ENCODE peak calls at places on chromosomes 1 and 21, in eight cellular contexts. One of them, this sample, is unnamed.

GRCh38 chr1:184050631-184051030 is 899 bp upstream of the TSEN15 start:
- DNase-seq in ovary: no peak
- DNase-seq in breast epithelium: no peak
- DNase-seq in cardiac muscle cell: no peak
- DNase-seq in mucosa of descending colon: no peak
- DNase-seq in K562: no peak
- DNase-seq in CD4-positive, alpha-beta memory T cell: no peak
- DNase-seq in neuronal stem cell: no peak
- DNase-seq in this sample: peak; percentile 22

GRCh38 chr21:43906585-43907370 is 41.8 kb downstream of the AGPAT3 start:
- DNase-seq in ovary: no peak
- DNase-seq in breast epithelium: no peak
- DNase-seq in cardiac muscle cell: no peak
- DNase-seq in mucosa of descending colon: no peak
- DNase-seq in K562: no peak
- DNase-seq in CD4-positive, alpha-beta memory T cell: no peak
- DNase-seq in neuronal stem cell: no peak
- DNase-seq in this sample: no peak

GRCh38 chr1:151340870-151341754 is 5.9 kb downstream of the RFX5 start:
- DNase-seq in ovary: peak; percentile 33
- DNase-seq in breast epithelium: no peak
- DNase-seq in cardiac muscle cell: peak; percentile 88
- DNase-seq in mucosa of descending colon: peak; percentile 65
- DNase-seq in K562: peak; percentile 61
- DNase-seq in CD4-positive, alpha-beta memory T cell: peak; percentile 73
- DNase-seq in neuronal stem cell: peak; percentile 65
- DNase-seq in this sample: peak; percentile 82

GRCh38 chr21:18549214-18549905 is 145.8 kb upstream of the TMPRSS15 start:
- DNase-seq in ovary: no peak
- DNase-seq in breast epithelium: no peak
- DNase-seq in cardiac muscle cell: no peak
- DNase-seq in mucosa of descending colon: no peak
- DNase-seq in K562: no peak
- DNase-seq in CD4-positive, alpha-beta memory T cell: no peak
- DNase-seq in neuronal stem cell: no peak
- DNase-seq in this sample: no peak

GRCh38 chr1:63935148-63935547 is 161.3 kb downstream of the ROR1 start:
- DNase-seq in ovary: no peak
- DNase-seq in breast epithelium: no peak
- DNase-seq in cardiac muscle cell: no peak
- DNase-seq in mucosa of descending colon: no peak
- DNase-seq in K562: no peak
- DNase-seq in CD4-positive, alpha-beta memory T cell: no peak
- DNase-seq in neuronal stem cell: no peak
- DNase-seq in this sample: no peak

GRCh38 chr21:22925032-22925431 is 1926.8 kb downstream of the NCAM2 start:
- DNase-seq in ovary: no peak
- DNase-seq in breast epithelium: no peak
- DNase-seq in cardiac muscle cell: no peak
- DNase-seq in mucosa of descending colon: no peak
- DNase-seq in K562: no peak
- DNase-seq in CD4-positive, alpha-beta memory T cell: no peak
- DNase-seq in neuronal stem cell: no peak
- DNase-seq in this sample: no peak

GRCh38 chr1:187680823-187681222 is 852.1 kb downstream of the PLA2G4A start:
- DNase-seq in ovary: no peak
- DNase-seq in breast epithelium: no peak
- DNase-seq in cardiac muscle cell: no peak
- DNase-seq in mucosa of descending colon: no peak
- DNase-seq in K562: no peak
- DNase-seq in CD4-positive, alpha-beta memory T cell: no peak
- DNase-seq in neuronal stem cell: no peak
- DNase-seq in this sample: no peak

GRCh38 chr1:117147856-117148588 is 26.5 kb upstream of the TRIM45 start:
- DNase-seq in ovary: no peak
- DNase-seq in breast epithelium: peak; percentile 54
- DNase-seq in cardiac muscle cell: no peak
- DNase-seq in mucosa of descending colon: no peak
- DNase-seq in K562: no peak
- DNase-seq in CD4-positive, alpha-beta memory T cell: no peak
- DNase-seq in neuronal stem cell: no peak
- DNase-seq in this sample: peak; percentile 9

GRCh38 chr1:228283476-228284147 is 75.8 kb downstream of the OBSCN start:
- DNase-seq in ovary: peak; percentile 10
- DNase-seq in breast epithelium: peak; percentile 48
- DNase-seq in cardiac muscle cell: no peak
- DNase-seq in mucosa of descending colon: no peak
- DNase-seq in K562: no peak
- DNase-seq in CD4-positive, alpha-beta memory T cell: no peak
- DNase-seq in neuronal stem cell: no peak
- DNase-seq in this sample: no peak

GRCh38 chr1:154801612-154802011 is 68.5 kb downstream of the KCNN3 start:
- DNase-seq in ovary: no peak
- DNase-seq in breast epithelium: no peak
- DNase-seq in cardiac muscle cell: no peak
- DNase-seq in mucosa of descending colon: no peak
- DNase-seq in K562: no peak
- DNase-seq in CD4-positive, alpha-beta memory T cell: no peak
- DNase-seq in neuronal stem cell: no peak
- DNase-seq in this sample: no peak

GRCh38 chr1:56811331-56811730 is 7.9 kb downstream of the FYB2 start:
- DNase-seq in ovary: no peak
- DNase-seq in breast epithelium: no peak
- DNase-seq in cardiac muscle cell: peak; percentile 65
- DNase-seq in mucosa of descending colon: no peak
- DNase-seq in K562: no peak
- DNase-seq in CD4-positive, alpha-beta memory T cell: no peak
- DNase-seq in neuronal stem cell: no peak
- DNase-seq in this sample: no peak

GRCh38 chr1:223231011-223231572 is 88.0 kb upstream of the TLR5 start:
- DNase-seq in ovary: no peak
- DNase-seq in breast epithelium: no peak
- DNase-seq in cardiac muscle cell: no peak
- DNase-seq in mucosa of descending colon: no peak
- DNase-seq in K562: no peak
- DNase-seq in CD4-positive, alpha-beta memory T cell: no peak
- DNase-seq in neuronal stem cell: no peak
- DNase-seq in this sample: no peak

GRCh38 chr1:185681034-185681633 is 53.1 kb upstream of the HMCN1 start:
- DNase-seq in ovary: no peak
- DNase-seq in breast epithelium: no peak
- DNase-seq in cardiac muscle cell: peak; percentile 64
- DNase-seq in mucosa of descending colon: peak; percentile 57
- DNase-seq in K562: peak; percentile 43
- DNase-seq in CD4-positive, alpha-beta memory T cell: peak; percentile 36
- DNase-seq in neuronal stem cell: peak; percentile 26
- DNase-seq in this sample: peak; percentile 53

GRCh38 chr1:217946581-217946980 is 315.4 kb downstream of the SPATA17 start:
- DNase-seq in ovary: no peak
- DNase-seq in breast epithelium: no peak
- DNase-seq in cardiac muscle cell: no peak
- DNase-seq in mucosa of descending colon: no peak
- DNase-seq in K562: no peak
- DNase-seq in CD4-positive, alpha-beta memory T cell: no peak
- DNase-seq in neuronal stem cell: no peak
- DNase-seq in this sample: no peak

GRCh38 chr1:30912913-30913652 is 4.5 kb upstream of the SDC3 start:
- DNase-seq in ovary: no peak
- DNase-seq in breast epithelium: no peak
- DNase-seq in cardiac muscle cell: no peak
- DNase-seq in mucosa of descending colon: peak; percentile 49
- DNase-seq in K562: no peak
- DNase-seq in CD4-positive, alpha-beta memory T cell: no peak
- DNase-seq in neuronal stem cell: no peak
- DNase-seq in this sample: no peak

GRCh38 chr1:234208351-234208750 is 164.9 kb upstream of the COA6 start:
- DNase-seq in ovary: no peak
- DNase-seq in breast epithelium: no peak
- DNase-seq in cardiac muscle cell: no peak
- DNase-seq in mucosa of descending colon: no peak
- DNase-seq in K562: no peak
- DNase-seq in CD4-positive, alpha-beta memory T cell: no peak
- DNase-seq in neuronal stem cell: no peak
- DNase-seq in this sample: no peak

GRCh38 chr1:18998016-18998724 is 41.7 kb upstream of the IFFO2 start:
- DNase-seq in ovary: no peak
- DNase-seq in breast epithelium: no peak
- DNase-seq in cardiac muscle cell: no peak
- DNase-seq in mucosa of descending colon: no peak
- DNase-seq in K562: no peak
- DNase-seq in CD4-positive, alpha-beta memory T cell: no peak
- DNase-seq in neuronal stem cell: no peak
- DNase-seq in this sample: no peak

GRCh38 chr1:107965112-107965991 is at the start of gene VAV3:
- DNase-seq in ovary: no peak
- DNase-seq in breast epithelium: no peak
- DNase-seq in cardiac muscle cell: peak; percentile 85
- DNase-seq in mucosa of descending colon: peak; percentile 55
- DNase-seq in K562: peak; percentile 16
- DNase-seq in CD4-positive, alpha-beta memory T cell: peak; percentile 34
- DNase-seq in neuronal stem cell: peak; percentile 84
- DNase-seq in this sample: peak; percentile 74

GRCh38 chr1:37845049-37845646 is 14.2 kb downstream of the MTF1 start:
- DNase-seq in ovary: no peak
- DNase-seq in breast epithelium: no peak
- DNase-seq in cardiac muscle cell: no peak
- DNase-seq in mucosa of descending colon: no peak
- DNase-seq in K562: no peak
- DNase-seq in CD4-positive, alpha-beta memory T cell: no peak
- DNase-seq in neuronal stem cell: no peak
- DNase-seq in this sample: no peak

GRCh38 chr1:37840711-37841110 is 18.7 kb downstream of the MTF1 start:
- DNase-seq in ovary: no peak
- DNase-seq in breast epithelium: no peak
- DNase-seq in cardiac muscle cell: no peak
- DNase-seq in mucosa of descending colon: no peak
- DNase-seq in K562: no peak
- DNase-seq in CD4-positive, alpha-beta memory T cell: no peak
- DNase-seq in neuronal stem cell: no peak
- DNase-seq in this sample: no peak

GRCh38 chr1:37841652-37842051 is 17.7 kb downstream of the MTF1 start:
- DNase-seq in ovary: no peak
- DNase-seq in breast epithelium: no peak
- DNase-seq in cardiac muscle cell: no peak
- DNase-seq in mucosa of descending colon: no peak
- DNase-seq in K562: no peak
- DNase-seq in CD4-positive, alpha-beta memory T cell: no peak
- DNase-seq in neuronal stem cell: no peak
- DNase-seq in this sample: no peak

DNA sequence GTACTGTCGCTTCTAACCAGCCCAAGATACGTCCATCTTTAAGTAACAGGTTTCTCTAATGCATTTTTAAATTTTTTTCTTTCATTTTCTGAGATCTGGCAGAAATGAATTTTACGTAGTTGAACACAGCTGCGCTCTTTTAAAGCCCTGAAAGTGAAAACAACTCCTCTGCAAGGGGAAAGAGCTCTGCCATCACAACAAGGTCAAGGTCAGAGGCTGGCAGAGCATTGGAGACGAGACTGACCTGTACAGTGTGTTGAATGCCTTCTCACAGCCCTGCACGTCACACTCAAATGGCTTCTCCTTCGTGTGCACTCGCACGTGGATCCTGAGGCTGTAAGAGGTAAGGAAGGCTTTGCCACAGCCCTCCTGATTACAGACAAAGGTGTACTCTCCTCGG is 19.7 kb downstream of the MTF1 start:
- DNase-seq in ovary: no peak
- DNase-seq in breast epithelium: no peak
- DNase-seq in cardiac muscle cell: no peak
- DNase-seq in mucosa of descending colon: no peak
- DNase-seq in K562: no peak
- DNase-seq in CD4-positive, alpha-beta memory T cell: no peak
- DNase-seq in neuronal stem cell: no peak
- DNase-seq in this sample: no peak
- H3K4me1 ChIP-seq in ovary: peaks cover 4% of the 10 kb centered on the region
- H3K4me1 ChIP-seq in breast epithelium: no peaks in the 10 kb centered on the region
- H3K4me1 ChIP-seq in cardiac muscle cell: peaks cover 6% of the 10 kb centered on the region
- H3K4me1 ChIP-seq in mucosa of descending colon: peaks cover under 1% of the 10 kb centered on the region
- H3K4me1 ChIP-seq in K562: peaks cover 2% of the 10 kb centered on the region
- H3K4me1 ChIP-seq in CD4-positive, alpha-beta memory T cell: peaks cover 3% of the 10 kb centered on the region
- H3K4me1 ChIP-seq in neuronal stem cell: no peaks in the 10 kb centered on the region
- H3K4me1 ChIP-seq in this sample: no peaks in the 10 kb centered on the region

GRCh38 chr1:53015508-53015860 is 46.5 kb upstream of the PODN start:
- DNase-seq in ovary: no peak
- DNase-seq in breast epithelium: no peak
- DNase-seq in cardiac muscle cell: no peak
- DNase-seq in mucosa of descending colon: no peak
- DNase-seq in K562: no peak
- DNase-seq in CD4-positive, alpha-beta memory T cell: no peak
- DNase-seq in neuronal stem cell: no peak
- DNase-seq in this sample: no peak

GRCh38 chr1:53014791-53015507 is 47.1 kb upstream of the PODN start:
- DNase-seq in ovary: peak; percentile 64
- DNase-seq in breast epithelium: peak; percentile 61
- DNase-seq in cardiac muscle cell: peak; percentile 88
- DNase-seq in mucosa of descending colon: peak; percentile 95
- DNase-seq in K562: peak; percentile 85
- DNase-seq in CD4-positive, alpha-beta memory T cell: peak; percentile 86
- DNase-seq in neuronal stem cell: peak; percentile 65
- DNase-seq in this sample: peak; percentile 82

GRCh38 chr1:53020588-53020987 is 41.4 kb upstream of the PODN start:
- DNase-seq in ovary: no peak
- DNase-seq in breast epithelium: no peak
- DNase-seq in cardiac muscle cell: no peak
- DNase-seq in mucosa of descending colon: no peak
- DNase-seq in K562: peak; percentile 28
- DNase-seq in CD4-positive, alpha-beta memory T cell: no peak
- DNase-seq in neuronal stem cell: no peak
- DNase-seq in this sample: no peak

GRCh38 chr1:53022179-53022578 is 39.8 kb upstream of the PODN start:
- DNase-seq in ovary: no peak
- DNase-seq in breast epithelium: no peak
- DNase-seq in cardiac muscle cell: no peak
- DNase-seq in mucosa of descending colon: no peak
- DNase-seq in K562: no peak
- DNase-seq in CD4-positive, alpha-beta memory T cell: no peak
- DNase-seq in neuronal stem cell: no peak
- DNase-seq in this sample: no peak

GRCh38 chr1:53016705-53017104 is 45.3 kb upstream of the PODN start:
- DNase-seq in ovary: no peak
- DNase-seq in breast epithelium: no peak
- DNase-seq in cardiac muscle cell: no peak
- DNase-seq in mucosa of descending colon: no peak
- DNase-seq in K562: no peak
- DNase-seq in CD4-positive, alpha-beta memory T cell: no peak
- DNase-seq in neuronal stem cell: no peak
- DNase-seq in this sample: no peak
- H3K4me3 ChIP-seq in ovary: no peak overlapping the region
- H3K4me3 ChIP-seq in breast epithelium: no peak overlapping the region
- H3K4me3 ChIP-seq in cardiac muscle cell: peak overlapping the region; percentile 75
- H3K4me3 ChIP-seq in mucosa of descending colon: no peak overlapping the region
- H3K4me3 ChIP-seq in K562: no peak overlapping the region
- H3K4me3 ChIP-seq in CD4-positive, alpha-beta memory T cell: no peak overlapping the region
- H3K4me3 ChIP-seq in neuronal stem cell: no peak overlapping the region
- H3K4me3 ChIP-seq in this sample: no peak overlapping the region

GRCh38 chr21:38401527-38401926 is 96.8 kb downstream of the ERG start:
- DNase-seq in ovary: no peak
- DNase-seq in breast epithelium: no peak
- DNase-seq in cardiac muscle cell: no peak
- DNase-seq in mucosa of descending colon: no peak
- DNase-seq in K562: no peak
- DNase-seq in CD4-positive, alpha-beta memory T cell: no peak
- DNase-seq in neuronal stem cell: no peak
- DNase-seq in this sample: no peak
- H3K4me1 ChIP-seq in ovary: no peaks in the 10 kb centered on the region
- H3K4me1 ChIP-seq in breast epithelium: no peaks in the 10 kb centered on the region
- H3K4me1 ChIP-seq in cardiac muscle cell: no peaks in the 10 kb centered on the region
- H3K4me1 ChIP-seq in mucosa of descending colon: no peaks in the 10 kb centered on the region
- H3K4me1 ChIP-seq in K562: no peaks in the 10 kb centered on the region
- H3K4me1 ChIP-seq in CD4-positive, alpha-beta memory T cell: no peaks in the 10 kb centered on the region
- H3K4me1 ChIP-seq in neuronal stem cell: peaks cover 8% of the 10 kb centered on the region
- H3K4me1 ChIP-seq in this sample: no peaks in the 10 kb centered on the region

GRCh38 chr1:9628541-9629444 is 22.7 kb upstream of the PIK3CD start:
- DNase-seq in ovary: no peak
- DNase-seq in breast epithelium: no peak
- DNase-seq in cardiac muscle cell: no peak
- DNase-seq in mucosa of descending colon: peak; percentile 28
- DNase-seq in K562: no peak
- DNase-seq in CD4-positive, alpha-beta memory T cell: peak; percentile 66
- DNase-seq in neuronal stem cell: no peak
- DNase-seq in this sample: no peak
- H3K4me3 ChIP-seq in ovary: no peak overlapping the region
- H3K4me3 ChIP-seq in breast epithelium: no peak overlapping the region
- H3K4me3 ChIP-seq in cardiac muscle cell: no peak overlapping the region
- H3K4me3 ChIP-seq in mucosa of descending colon: no peak overlapping the region
- H3K4me3 ChIP-seq in K562: no peak overlapping the region
- H3K4me3 ChIP-seq in CD4-positive, alpha-beta memory T cell: peak overlapping the region; percentile 95
- H3K4me3 ChIP-seq in neuronal stem cell: no peak overlapping the region
- H3K4me3 ChIP-seq in this sample: no peak overlapping the region

This sample was measured in HAP-1.